ENCODE peak calls at places on chromosome 13, in four cellular contexts. One of them, this sample, is unnamed.

GRCh38 chr13:53920916-53921315 is 892.3 kb downstream of the OLFM4 start:
- DNase-seq in CD4-positive, alpha-beta T cell: no peak
- DNase-seq in cardiac fibroblast: no peak
- DNase-seq in activated naive CD8-positive, alpha-beta T cell treated with anti-CD3 and anti-CD28 coated beads for 36 hours: no peak
- DNase-seq in this sample: no peak

GRCh38 chr13:100668408-100668807 is 6.2 kb downstream of the TMTC4 start:
- DNase-seq in CD4-positive, alpha-beta T cell: no peak
- DNase-seq in cardiac fibroblast: peak
- DNase-seq in activated naive CD8-positive, alpha-beta T cell treated with anti-CD3 and anti-CD28 coated beads for 36 hours: no peak
- DNase-seq in this sample: no peak

GRCh38 chr13:45119469-45119989 is 781 bp upstream of the GTF2F2 start:
- DNase-seq in CD4-positive, alpha-beta T cell: peak
- DNase-seq in cardiac fibroblast: peak
- DNase-seq in activated naive CD8-positive, alpha-beta T cell treated with anti-CD3 and anti-CD28 coated beads for 36 hours: peak
- DNase-seq in this sample: no peak

GRCh38 chr13:112052213-112052612 is 14.7 kb upstream of the SOX1 start:
- DNase-seq in CD4-positive, alpha-beta T cell: no peak
- DNase-seq in cardiac fibroblast: no peak
- DNase-seq in activated naive CD8-positive, alpha-beta T cell treated with anti-CD3 and anti-CD28 coated beads for 36 hours: no peak
- DNase-seq in this sample: no peak

GRCh38 chr13:54859827-54860226 is 1831.2 kb downstream of the OLFM4 start:
- DNase-seq in CD4-positive, alpha-beta T cell: no peak
- DNase-seq in cardiac fibroblast: no peak
- DNase-seq in activated naive CD8-positive, alpha-beta T cell treated with anti-CD3 and anti-CD28 coated beads for 36 hours: no peak
- DNase-seq in this sample: no peak

GRCh38 chr13:48962281-48962680 is 13.4 kb upstream of the FNDC3A start:
- DNase-seq in CD4-positive, alpha-beta T cell: no peak
- DNase-seq in cardiac fibroblast: no peak
- DNase-seq in activated naive CD8-positive, alpha-beta T cell treated with anti-CD3 and anti-CD28 coated beads for 36 hours: no peak
- DNase-seq in this sample: no peak

GRCh38 chr13:107117327-107118012 is 549.5 kb upstream of the ARGLU1 start:
- DNase-seq in CD4-positive, alpha-beta T cell: no peak
- DNase-seq in cardiac fibroblast: no peak
- DNase-seq in activated naive CD8-positive, alpha-beta T cell treated with anti-CD3 and anti-CD28 coated beads for 36 hours: no peak
- DNase-seq in this sample: peak

GRCh38 chr13:41707192-41707858 is 250.0 kb downstream of the RGCC start:
- DNase-seq in CD4-positive, alpha-beta T cell: no peak
- DNase-seq in cardiac fibroblast: peak
- DNase-seq in activated naive CD8-positive, alpha-beta T cell treated with anti-CD3 and anti-CD28 coated beads for 36 hours: no peak
- DNase-seq in this sample: no peak

GRCh38 chr13:42899266-42899665 is 92.8 kb downstream of the EPSTI1 start:
- DNase-seq in CD4-positive, alpha-beta T cell: no peak
- DNase-seq in cardiac fibroblast: no peak
- DNase-seq in activated naive CD8-positive, alpha-beta T cell treated with anti-CD3 and anti-CD28 coated beads for 36 hours: no peak
- DNase-seq in this sample: no peak

GRCh38 chr13:30577381-30577780 is 40.3 kb upstream of the USPL1 start:
- DNase-seq in CD4-positive, alpha-beta T cell: peak
- DNase-seq in cardiac fibroblast: peak
- DNase-seq in activated naive CD8-positive, alpha-beta T cell treated with anti-CD3 and anti-CD28 coated beads for 36 hours: peak
- DNase-seq in this sample: peak

GRCh38 chr13:73578251-73578875 is 519.6 kb downstream of the KLF5 start:
- DNase-seq in CD4-positive, alpha-beta T cell: no peak
- DNase-seq in cardiac fibroblast: peak
- DNase-seq in activated naive CD8-positive, alpha-beta T cell treated with anti-CD3 and anti-CD28 coated beads for 36 hours: no peak
- DNase-seq in this sample: no peak

GRCh38 chr13:43797869-43798268 is 11.1 kb upstream of the ENOX1 start:
- DNase-seq in CD4-positive, alpha-beta T cell: no peak
- DNase-seq in cardiac fibroblast: peak
- DNase-seq in activated naive CD8-positive, alpha-beta T cell treated with anti-CD3 and anti-CD28 coated beads for 36 hours: no peak
- DNase-seq in this sample: no peak

GRCh38 chr13:26019881-26020535 is 31.8 kb downstream of the SHISA2 start:
- DNase-seq in CD4-positive, alpha-beta T cell: no peak
- DNase-seq in cardiac fibroblast: peak
- DNase-seq in activated naive CD8-positive, alpha-beta T cell treated with anti-CD3 and anti-CD28 coated beads for 36 hours: no peak
- DNase-seq in this sample: peak

GRCh38 chr13:27281420-27281819 is 10.8 kb downstream of the RASL11A start:
- DNase-seq in CD4-positive, alpha-beta T cell: no peak
- DNase-seq in cardiac fibroblast: no peak
- DNase-seq in activated naive CD8-positive, alpha-beta T cell treated with anti-CD3 and anti-CD28 coated beads for 36 hours: no peak
- DNase-seq in this sample: no peak

GRCh38 chr13:92097337-92097903 is 699.0 kb downstream of the GPC5 start:
- DNase-seq in CD4-positive, alpha-beta T cell: no peak
- DNase-seq in cardiac fibroblast: peak
- DNase-seq in activated naive CD8-positive, alpha-beta T cell treated with anti-CD3 and anti-CD28 coated beads for 36 hours: no peak
- DNase-seq in this sample: no peak

GRCh38 chr13:74705438-74705837 is 571.2 kb upstream of the KLF12 start:
- DNase-seq in CD4-positive, alpha-beta T cell: no peak
- DNase-seq in cardiac fibroblast: no peak
- DNase-seq in activated naive CD8-positive, alpha-beta T cell treated with anti-CD3 and anti-CD28 coated beads for 36 hours: no peak
- DNase-seq in this sample: no peak

GRCh38 chr13:108176685-108177274 is 38.6 kb downstream of the LIG4 start:
- DNase-seq in CD4-positive, alpha-beta T cell: peak
- DNase-seq in cardiac fibroblast: peak
- DNase-seq in activated naive CD8-positive, alpha-beta T cell treated with anti-CD3 and anti-CD28 coated beads for 36 hours: peak
- DNase-seq in this sample: peak

GRCh38 chr13:35953537-35954206 is 177.5 kb downstream of the DCLK1 start:
- DNase-seq in CD4-positive, alpha-beta T cell: no peak
- DNase-seq in cardiac fibroblast: peak
- DNase-seq in activated naive CD8-positive, alpha-beta T cell treated with anti-CD3 and anti-CD28 coated beads for 36 hours: no peak
- DNase-seq in this sample: peak

GRCh38 chr13:112128052-112128610 is 61.2 kb downstream of the SOX1 start:
- DNase-seq in CD4-positive, alpha-beta T cell: no peak
- DNase-seq in cardiac fibroblast: no peak
- DNase-seq in activated naive CD8-positive, alpha-beta T cell treated with anti-CD3 and anti-CD28 coated beads for 36 hours: no peak
- DNase-seq in this sample: no peak

GRCh38 chr13:99467764-99468163 is 33.5 kb upstream of the TM9SF2 start:
- DNase-seq in CD4-positive, alpha-beta T cell: no peak
- DNase-seq in cardiac fibroblast: peak
- DNase-seq in activated naive CD8-positive, alpha-beta T cell treated with anti-CD3 and anti-CD28 coated beads for 36 hours: no peak
- DNase-seq in this sample: peak

GRCh38 chr13:82938644-82939043 is 943.6 kb downstream of the SLITRK1 start:
- DNase-seq in CD4-positive, alpha-beta T cell: no peak
- DNase-seq in cardiac fibroblast: no peak
- DNase-seq in activated naive CD8-positive, alpha-beta T cell treated with anti-CD3 and anti-CD28 coated beads for 36 hours: no peak
- DNase-seq in this sample: no peak

GRCh38 chr13:21674271-21675009 is 3.6 kb downstream of the FGF9 start:
- DNase-seq in CD4-positive, alpha-beta T cell: no peak
- DNase-seq in cardiac fibroblast: no peak
- DNase-seq in activated naive CD8-positive, alpha-beta T cell treated with anti-CD3 and anti-CD28 coated beads for 36 hours: peak
- DNase-seq in this sample: no peak

GRCh38 chr13:29496241-29496712 is 99.2 kb downstream of the SLC7A1 start:
- DNase-seq in CD4-positive, alpha-beta T cell: no peak
- DNase-seq in cardiac fibroblast: peak
- DNase-seq in activated naive CD8-positive, alpha-beta T cell treated with anti-CD3 and anti-CD28 coated beads for 36 hours: no peak
- DNase-seq in this sample: no peak

GRCh38 chr13:101475536-101475935 is 23.1 kb downstream of the ITGBL1 start:
- DNase-seq in CD4-positive, alpha-beta T cell: no peak
- DNase-seq in cardiac fibroblast: no peak
- DNase-seq in activated naive CD8-positive, alpha-beta T cell treated with anti-CD3 and anti-CD28 coated beads for 36 hours: no peak
- DNase-seq in this sample: no peak

GRCh38 chr13:63910406-63910957 is 2494.8 kb upstream of the PCDH20 start:
- DNase-seq in CD4-positive, alpha-beta T cell: no peak
- DNase-seq in cardiac fibroblast: peak
- DNase-seq in activated naive CD8-positive, alpha-beta T cell treated with anti-CD3 and anti-CD28 coated beads for 36 hours: no peak
- DNase-seq in this sample: no peak

GRCh38 chr13:98014766-98015165 is 61.3 kb downstream of the IPO5 start:
- DNase-seq in CD4-positive, alpha-beta T cell: no peak
- DNase-seq in cardiac fibroblast: peak
- DNase-seq in activated naive CD8-positive, alpha-beta T cell treated with anti-CD3 and anti-CD28 coated beads for 36 hours: no peak
- DNase-seq in this sample: no peak

GRCh38 chr13:51726446-51727185 is 77.3 kb downstream of the DHRS12 start:
- DNase-seq in CD4-positive, alpha-beta T cell: no peak
- DNase-seq in cardiac fibroblast: peak
- DNase-seq in activated naive CD8-positive, alpha-beta T cell treated with anti-CD3 and anti-CD28 coated beads for 36 hours: no peak
- DNase-seq in this sample: no peak

GRCh38 chr13:74077847-74078246 is 56.4 kb downstream of the KLF12 start:
- DNase-seq in CD4-positive, alpha-beta T cell: no peak
- DNase-seq in cardiac fibroblast: peak
- DNase-seq in activated naive CD8-positive, alpha-beta T cell treated with anti-CD3 and anti-CD28 coated beads for 36 hours: no peak
- DNase-seq in this sample: no peak

GRCh38 chr13:19184176-19184575 is 2.6 kb upstream of the TUBA3C start:
- DNase-seq in CD4-positive, alpha-beta T cell: no peak
- DNase-seq in cardiac fibroblast: no peak
- DNase-seq in activated naive CD8-positive, alpha-beta T cell treated with anti-CD3 and anti-CD28 coated beads for 36 hours: no peak
- DNase-seq in this sample: no peak

GRCh38 chr13:30904043-30904442 is 2.0 kb upstream of the MEDAG start:
- DNase-seq in CD4-positive, alpha-beta T cell: no peak
- DNase-seq in cardiac fibroblast: peak
- DNase-seq in activated naive CD8-positive, alpha-beta T cell treated with anti-CD3 and anti-CD28 coated beads for 36 hours: no peak
- DNase-seq in this sample: no peak

GRCh38 chr13:26047040-26047439 is 4.8 kb downstream of the SHISA2 start:
- DNase-seq in CD4-positive, alpha-beta T cell: no peak
- DNase-seq in cardiac fibroblast: no peak
- DNase-seq in activated naive CD8-positive, alpha-beta T cell treated with anti-CD3 and anti-CD28 coated beads for 36 hours: no peak
- DNase-seq in this sample: no peak

GRCh38 chr13:49108204-49108603 is 111.9 kb upstream of the MLNR start:
- DNase-seq in CD4-positive, alpha-beta T cell: no peak
- DNase-seq in cardiac fibroblast: no peak
- DNase-seq in activated naive CD8-positive, alpha-beta T cell treated with anti-CD3 and anti-CD28 coated beads for 36 hours: no peak
- DNase-seq in this sample: no peak

GRCh38 chr13:77034883-77035282 is 7.9 kb upstream of the FBXL3 start:
- DNase-seq in CD4-positive, alpha-beta T cell: no peak
- DNase-seq in cardiac fibroblast: no peak
- DNase-seq in activated naive CD8-positive, alpha-beta T cell treated with anti-CD3 and anti-CD28 coated beads for 36 hours: no peak
- DNase-seq in this sample: no peak